ENCODE peak calls at places on chromosomes 12 and 14, in nine cellular contexts. H is lung, L is PC-3, S is lower lobe of right lung, K is A549, U is suprapubic skin, J is cardiac muscle cell, V is GM23338, N is PC-9. W is an unnamed sample. For H3K4me1, the result is how much of the 10 kb centered on the place peaks cover.

GRCh38 chr14:23104070-23104590 is 659 bp downstream of the CIROP start:
- DNase-seq in L (no peak), N (no peak), J (no peak), H (no peak), K (no peak), V (no peak), U (no peak), S (no peak), W (no peak)

GRCh38 chr14:89056394-89056793 is 231.9 kb downstream of the TTC8 start:
- DNase-seq in U (no peak), V (no peak), H (no peak), N (no peak), J (no peak), K (no peak), L (no peak), S (no peak), W (no peak)

GRCh38 chr12:6570264-6570887 is 2.3 kb upstream of the NOP2 start:
- DNase-seq in L (peak), J (peak), V (peak), H (no peak), N (peak), U (no peak), K (peak), S (peak), W (peak)

GRCh38 chr14:77219591-77219990 is 38.0 kb downstream of the TMEM63C start:
- DNase-seq in J (no peak), L (no peak), S (no peak), H (no peak), U (no peak), K (no peak), N (no peak), V (no peak), W (no peak)

GRCh38 chr12:57110189-57111045 is 745 bp downstream of the STAT6 start:
- DNase-seq in H (peak), U (peak), V (peak), N (peak), L (peak), J (peak), K (peak), S (peak), W (peak)

GRCh38 chr14:93732524-93732923 is 55.8 kb downstream of the PRIMA1 start:
- DNase-seq in N (no peak), L (no peak), S (no peak), V (no peak), K (no peak), J (no peak), H (no peak), U (no peak), W (no peak)

GRCh38 chr12:46920503-46920902 is 94.7 kb upstream of the SLC38A4 start:
- DNase-seq in K (no peak), H (no peak), L (no peak), N (no peak), S (no peak), U (no peak), J (no peak), V (no peak), W (no peak)

GRCh38 chr12:117456076-117456475 is 94.7 kb upstream of the NOS1 start:
- DNase-seq in U (no peak), S (no peak), J (no peak), N (no peak), L (no peak), V (no peak), K (no peak), H (no peak), W (no peak)

GRCh38 chr14:38105106-38105702 is 102.5 kb upstream of the SSTR1 start:
- DNase-seq in N (peak), V (no peak), H (no peak), K (no peak), J (no peak), U (no peak), S (no peak), L (peak), W (no peak)

GRCh38 chr12:114794049-114794558 is 110.1 kb upstream of the TBX3 start:
- DNase-seq in U (no peak), S (no peak), J (no peak), L (no peak), H (no peak), N (no peak), V (no peak), K (no peak), W (no peak)

GRCh38 chr14:93239869-93240677 is 33.0 kb downstream of the UBR7 start:
- DNase-seq in U (no peak), L (peak), N (no peak), K (peak), H (no peak), S (no peak), J (no peak), V (no peak), W (no peak)

GRCh38 chr14:56221392-56222128 is 103.3 kb downstream of the PELI2 start:
- DNase-seq in H (no peak), L (no peak), K (no peak), U (no peak), V (no peak), S (no peak), J (no peak), N (no peak), W (no peak)

GRCh38 chr14:81303258-81303935 is 82.6 kb upstream of the GTF2A1 start:
- DNase-seq in K (no peak), H (peak), V (no peak), J (no peak), S (peak), U (peak), N (peak), L (peak), W (no peak)

GRCh38 chr12:9615420-9616135 is 7.9 kb upstream of the KLRB1 start:
- DNase-seq in H (no peak), S (no peak), N (no peak), U (no peak), J (no peak), K (no peak), V (no peak), L (no peak), W (peak)

GRCh38 chr12:3116106-3116898 is 39.1 kb downstream of the TSPAN9 start:
- DNase-seq in L (no peak), V (no peak), N (no peak), H (no peak), K (no peak), S (no peak), U (no peak), J (no peak), W (no peak)

GRCh38 chr12:59403259-59403932 is 192.4 kb upstream of the SLC16A7 start:
- DNase-seq in K (peak), H (peak), U (no peak), V (peak), N (peak), L (peak), S (no peak), J (peak), W (peak)

GRCh38 chr12:114944736-114945135 is 260.8 kb upstream of the TBX3 start:
- DNase-seq in J (no peak), U (no peak), V (no peak), N (no peak), H (no peak), S (no peak), K (no peak), L (no peak), W (no peak)

GRCh38 chr12:130375888-130376287 is 38.2 kb downstream of the PIWIL1 start:
- DNase-seq in H (no peak), K (no peak), N (no peak), J (no peak), V (no peak), L (no peak), U (no peak), S (no peak), W (no peak)

GRCh38 chr12:105580841-105581352 is 250.4 kb downstream of the C12orf75 start:
- DNase-seq in H (peak), V (no peak), J (no peak), L (peak), U (no peak), K (no peak), S (no peak), N (peak), W (no peak)

GRCh38 chr12:51888316-51889215 is 663 bp downstream of the ANKRD33 start:
- DNase-seq in V (no peak), K (no peak), S (no peak), U (no peak), H (no peak), J (no peak), L (no peak), N (no peak), W (no peak)

GRCh38 chr12:51891843-51892242 is 3.9 kb downstream of the ANKRD33 start:
- DNase-seq in L (peak), K (peak), J (no peak), N (no peak), U (no peak), S (no peak), H (no peak), V (no peak), W (no peak)

GRCh38 chr12:51889216-51890134 is 1.6 kb downstream of the ANKRD33 start:
- DNase-seq in L (no peak), S (no peak), K (no peak), J (no peak), N (no peak), H (no peak), V (peak), U (no peak), W (no peak)

GRCh38 chr12:51890511-51891171 is 2.7 kb downstream of the ANKRD33 start:
- DNase-seq in L (no peak), H (no peak), K (no peak), J (no peak), S (no peak), N (no peak), U (no peak), V (no peak), W (no peak)

DNA sequence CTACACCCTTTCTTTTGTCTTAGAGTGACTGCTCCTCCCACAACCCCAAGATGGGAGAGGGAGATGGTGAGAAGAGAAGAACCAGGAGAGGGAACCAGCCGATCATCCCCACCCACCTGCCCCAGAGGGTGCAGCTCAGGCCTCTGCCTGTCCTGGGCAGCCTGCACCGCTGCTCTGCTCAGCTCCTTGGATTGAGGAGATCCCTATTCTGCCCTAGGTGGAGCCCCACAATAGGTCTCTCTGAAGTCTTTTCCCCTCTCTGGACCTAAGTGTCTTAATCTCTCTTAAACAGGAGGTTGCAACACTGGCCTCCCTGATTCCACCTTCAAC is 2.2 kb downstream of the ANKRD33 start:
- DNase-seq in H (no peak), J (no peak), U (no peak), S (no peak), K (no peak), V (no peak), L (no peak), N (no peak), W (no peak)
- H3K4me1 ChIP-seq in H (under half), J (under half), U (under half), S (under half), K (under half), V (under half), L (under half), N (under half), W (under half)

GRCh38 chr12:11648514-11649412 is 711 bp upstream of the ETV6 start:
- DNase-seq in U (peak), N (peak), H (peak), L (peak), S (peak), J (peak), V (peak), K (peak), W (peak)
- H3K4me1 ChIP-seq in U (under half), N (under half), H (under half), L (under half), S (under half), J (under half), V (under half), K (under half), W (under half)

DNA sequence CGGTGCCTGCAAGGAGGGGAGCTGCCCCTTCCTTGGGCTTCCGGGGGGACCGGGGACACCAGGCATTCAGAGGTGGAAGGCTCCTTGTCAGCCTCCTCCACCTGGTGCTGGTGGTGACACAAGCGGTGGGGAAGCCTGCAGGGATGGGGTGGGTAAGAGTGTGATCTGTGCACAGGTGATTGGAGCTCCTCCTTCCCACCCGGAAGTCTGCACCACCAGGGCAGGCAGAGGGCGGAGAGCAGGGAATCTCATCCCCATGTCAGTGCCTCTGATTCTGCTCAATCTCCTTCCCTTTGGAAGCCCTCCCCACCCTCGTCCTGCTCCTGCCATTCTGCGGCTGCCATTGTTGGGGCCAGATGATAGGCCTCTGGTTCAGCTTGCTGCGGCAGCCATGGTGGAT is 238.1 kb upstream of the CRY1 start:
- DNase-seq in U (no peak), L (no peak), K (no peak), H (no peak), V (no peak), J (no peak), N (no peak), S (no peak), W (no peak)
- H3K4me1 ChIP-seq in U (under half), L (under half), K (half or more), H (under half), V (under half), J (under half), N (under half), S (under half), W (under half)

GRCh38 chr12:124854637-124855184 is 9.0 kb downstream of the SCARB1 start:
- DNase-seq in N (no peak), U (no peak), K (no peak), H (no peak), J (no peak), L (no peak), S (no peak), V (no peak), W (no peak)
- H3K4me1 ChIP-seq in N (under half), U (under half), K (under half), H (under half), J (under half), L (under half), S (under half), V (under half), W (under half)